ENCODE peak calls at places on chromosomes 2 and 18, in seven cellular contexts. M is A549, T is heart left ventricle, P is tibial nerve, S is body of pancreas, L is sigmoid colon, N is H54. D is an unnamed sample.

GRCh38 chr2:97701186-97701585 is 12.2 kb upstream of the ZAP70 start:
- DNase-seq in M (no peak), T (no peak), P (no peak), S (no peak), L (no peak), N (no peak), D (no peak)

GRCh38 chr2:142065156-142065555 is 65.7 kb downstream of the LRP1B start:
- DNase-seq in M (no peak), T (no peak), P (no peak), S (no peak), L (no peak), N (no peak), D (no peak)

GRCh38 chr2:136985044-136985443 is 219.7 kb downstream of the THSD7B start:
- DNase-seq in M (no peak), T (no peak), P (no peak), S (no peak), L (no peak), N (no peak), D (no peak)

GRCh38 chr2:224927671-224928173 is 114.5 kb downstream of the DOCK10 start:
- DNase-seq in M (peak; percentile 42), T (no peak), P (no peak), S (peak; percentile 31), L (no peak), N (no peak), D (no peak)

GRCh38 chr2:195613922-195614321 is 43.1 kb upstream of the SLC39A10 start:
- DNase-seq in M (peak; percentile 80), T (no peak), P (no peak), S (no peak), L (no peak), N (peak; percentile 16), D (no peak)

GRCh38 chr2:231709636-231709980 is 1.3 kb downstream of the PTMA start:
- DNase-seq in M (peak; percentile 62), T (peak; percentile 51), P (no peak), S (peak; percentile 58), L (peak; percentile 84), N (no peak), D (peak; percentile 61)

GRCh38 chr2:48915227-48915626 is 159.7 kb upstream of the LHCGR start:
- DNase-seq in M (no peak), T (no peak), P (no peak), S (no peak), L (no peak), N (no peak), D (no peak)

GRCh38 chr18:51195602-51196115 is 1.8 kb downstream of the MEX3C start:
- DNase-seq in M (peak; percentile 54), T (no peak), P (peak; percentile 21), S (peak; percentile 15), L (no peak), N (no peak), D (peak; percentile 72)

GRCh38 chr2:6412533-6413085 is 453.1 kb downstream of the CMPK2 start:
- DNase-seq in M (no peak), T (no peak), P (no peak), S (no peak), L (no peak), N (no peak), D (no peak)

GRCh38 chr2:148965596-148966431 is 72.7 kb upstream of the LYPD6B start:
- DNase-seq in M (no peak), T (no peak), P (no peak), S (no peak), L (no peak), N (no peak), D (no peak)

GRCh38 chr2:40367032-40367431 is 84.9 kb downstream of the SLC8A1 start:
- DNase-seq in M (no peak), T (no peak), P (no peak), S (no peak), L (no peak), N (no peak), D (no peak)

GRCh38 chr2:227888289-227888688 is 16.9 kb downstream of the DAW1 start:
- DNase-seq in M (peak; percentile 58), T (no peak), P (no peak), S (no peak), L (no peak), N (peak; percentile 35), D (peak; percentile 26)

GRCh38 chr2:127536707-127537106 is 1.2 kb downstream of the MYO7B start:
- DNase-seq in M (no peak), T (no peak), P (no peak), S (no peak), L (no peak), N (no peak), D (no peak)

GRCh38 chr2:119283873-119284331 is 60.3 kb downstream of the STEAP3 start:
- DNase-seq in M (no peak), T (peak; percentile 75), P (peak; percentile 53), S (peak; percentile 28), L (peak; percentile 85), N (peak; percentile 88), D (peak; percentile 48)

GRCh38 chr18:50151876-50152275 is 43.1 kb downstream of the MYO5B start:
- DNase-seq in M (no peak), T (no peak), P (no peak), S (no peak), L (no peak), N (no peak), D (no peak)

DNA sequence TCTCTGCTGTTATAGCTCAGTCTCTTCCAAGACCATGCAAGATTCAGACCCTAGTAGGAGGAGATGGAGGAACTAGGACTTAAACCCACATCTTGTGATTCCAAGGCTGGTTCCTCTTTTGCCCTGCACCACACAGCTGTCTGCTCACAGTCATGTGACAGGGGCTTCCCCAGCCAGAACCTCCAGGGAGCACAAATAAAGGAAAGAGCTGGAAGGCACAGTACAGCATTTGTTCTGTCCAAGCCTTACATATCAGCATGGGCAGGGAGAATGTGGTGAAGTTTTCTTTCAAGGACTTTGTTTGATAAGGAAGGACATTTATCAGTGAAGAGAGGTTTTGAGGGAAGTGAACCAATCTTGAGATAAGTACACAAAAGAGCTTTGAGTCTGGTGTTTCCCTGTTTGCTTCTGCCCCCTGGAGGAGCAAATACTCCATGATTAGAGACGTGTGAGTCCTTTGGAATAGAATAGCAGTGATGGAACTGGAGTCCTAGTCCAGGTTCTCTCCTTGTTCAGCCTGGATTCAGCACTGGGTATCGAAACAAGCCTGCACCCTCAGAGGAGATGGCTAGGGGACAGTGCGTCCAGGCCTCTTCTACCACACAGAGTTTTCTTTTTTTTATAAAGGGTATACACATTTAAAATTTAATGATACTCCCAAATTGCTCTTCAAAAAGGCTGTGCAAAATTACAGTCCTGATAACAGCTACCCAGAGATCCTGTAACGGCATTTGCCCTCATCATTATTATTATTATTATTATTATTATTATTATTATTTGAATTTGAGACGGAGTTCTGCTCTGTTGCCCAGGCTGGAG is 24.6 kb upstream of the CASP10 start:
- DNase-seq in M (peak; percentile 84), T (peak; percentile 62), P (peak; percentile 87), S (peak; percentile 70), L (peak; percentile 75), N (peak; percentile 61), D (peak; percentile 91)
- TF ChIP-seq POLR2A in M (no peak), T (peak; percentile 13), P (no peak), S (peak; percentile 36), L (no peak), N (no peak), D (no peak)

GRCh38 chr2:61689526-61689925 is 151.4 kb upstream of the XPO1 start:
- DNase-seq in M (no peak), T (no peak), P (no peak), S (no peak), L (no peak), N (no peak), D (peak; percentile 38)

GRCh38 chr2:61688369-61689334 is 150.5 kb upstream of the XPO1 start:
- DNase-seq in M (no peak), T (no peak), P (no peak), S (no peak), L (no peak), N (no peak), D (no peak)

GRCh38 chr2:61690078-61690477 is 151.9 kb upstream of the XPO1 start:
- DNase-seq in M (no peak), T (no peak), P (no peak), S (no peak), L (no peak), N (no peak), D (no peak)

GRCh38 chr2:61700465-61700864 is 153.4 kb downstream of the FAM161A start:
- DNase-seq in M (no peak), T (no peak), P (no peak), S (no peak), L (no peak), N (no peak), D (no peak)

GRCh38 chr2:61694312-61695274 is 156.4 kb upstream of the XPO1 start:
- DNase-seq in M (peak; percentile 94), T (peak; percentile 97), P (peak; percentile 95), S (peak; percentile 97), L (peak; percentile 97), N (peak; percentile 85), D (peak; percentile 97)
- TF ChIP-seq POLR2A in M (peak; percentile 85), T (peak; percentile 65), P (peak; percentile 70), S (peak; percentile 88), L (peak; percentile 60), N (peak; percentile 56), D (no peak)

GRCh38 chr2:206084870-206085741 is 868 bp downstream of the INO80D start:
- DNase-seq in M (peak; percentile 56), T (peak; percentile 39), P (peak; percentile 11), S (peak; percentile 38), L (peak; percentile 70), N (peak; percentile 26), D (peak; percentile 45)
- TF ChIP-seq POLR2A in M (no peak), T (no peak), P (no peak), S (no peak), L (no peak), N (no peak), D (no peak)

GRCh38 chr2:66525609-66526008 is 90.7 kb downstream of the MEIS1 start:
- DNase-seq in M (no peak), T (no peak), P (no peak), S (no peak), L (no peak), N (no peak), D (no peak)

GRCh38 chr2:66523990-66524389 is 89.1 kb downstream of the MEIS1 start:
- DNase-seq in M (no peak), T (no peak), P (no peak), S (no peak), L (no peak), N (no peak), D (no peak)

GRCh38 chr2:66526171-66526570 is 91.2 kb downstream of the MEIS1 start:
- DNase-seq in M (no peak), T (peak; percentile 61), P (no peak), S (peak; percentile 51), L (no peak), N (no peak), D (no peak)

GRCh38 chr2:66521459-66521858 is 86.5 kb downstream of the MEIS1 start:
- DNase-seq in M (no peak), T (no peak), P (no peak), S (no peak), L (no peak), N (no peak), D (no peak)

DNA sequence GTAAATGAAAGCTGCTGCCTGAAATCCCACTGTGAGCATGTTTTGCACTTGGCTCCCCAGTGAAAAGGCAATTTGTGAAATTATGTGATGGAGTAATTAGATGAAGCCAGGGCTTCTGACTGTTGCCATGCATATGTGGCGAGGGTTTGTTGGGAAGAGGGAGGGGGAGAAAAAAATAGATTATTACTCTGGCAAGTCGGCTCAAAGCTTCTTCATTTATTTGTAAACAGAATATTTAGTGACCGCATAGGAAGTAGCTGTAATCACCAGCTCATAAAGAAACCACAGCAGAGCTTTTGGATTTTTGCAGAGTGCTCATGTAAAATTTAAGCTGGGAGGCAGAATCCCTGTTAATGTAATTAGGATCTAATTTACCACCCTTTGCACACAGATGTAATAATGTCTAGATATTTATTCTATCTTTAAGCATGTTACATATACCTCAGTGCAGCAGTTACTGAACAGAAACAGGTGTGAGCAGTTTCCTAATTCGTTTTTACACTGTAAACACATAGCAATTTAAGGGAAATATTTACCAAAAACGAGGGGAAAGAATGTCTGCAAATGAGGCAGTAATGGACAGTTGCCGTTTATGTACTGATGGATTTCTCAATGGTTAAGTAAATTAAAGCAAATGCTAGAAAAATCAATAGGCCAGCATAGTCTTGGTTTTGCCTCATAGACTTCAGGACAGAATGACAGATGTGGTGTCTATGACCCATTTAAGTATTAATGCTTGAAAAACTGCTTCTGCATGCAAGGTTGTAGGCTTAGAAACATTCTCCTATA is 87.9 kb downstream of the MEIS1 start:
- DNase-seq in M (no peak), T (no peak), P (no peak), S (no peak), L (no peak), N (no peak), D (no peak)
- TF ChIP-seq POLR2A in M (no peak), T (no peak), P (no peak), S (no peak), L (no peak), N (no peak), D (no peak)

D was measured in testis.